ENCODE peak calls at places on chromosomes 2 and 18, in six cellular contexts. I is right lobe of liver, F is fibroblast of pulmonary artery, T is cardiac muscle cell, C is spleen, Q is transverse colon. Y is an unnamed sample.

GRCh38 chr2:157620956-157621355 is 7.7 kb downstream of the ACVR1C start:
- DNase-seq in I (no peak), F (no peak), T (no peak), C (no peak), Q (no peak), Y (peak; percentile 37)

GRCh38 chr18:36271153-36271552 is 26.4 kb upstream of the FHOD3 start:
- DNase-seq in I (no peak), F (no peak), T (no peak), C (no peak), Q (no peak), Y (no peak)

GRCh38 chr18:48826806-48827205 is 124.0 kb downstream of the SMAD7 start:
- DNase-seq in I (peak; percentile 40), F (no peak), T (no peak), C (peak; percentile 58), Q (no peak), Y (no peak)

GRCh38 chr2:177239934-177240600 is 24.5 kb downstream of the NFE2L2 start:
- DNase-seq in I (no peak), F (peak; percentile 58), T (peak; percentile 49), C (no peak), Q (peak; percentile 62), Y (peak; percentile 67)

GRCh38 chr2:196846295-196846694 is 37.1 kb upstream of the C2orf66 start:
- DNase-seq in I (no peak), F (no peak), T (no peak), C (no peak), Q (no peak), Y (no peak)

GRCh38 chr2:209560911-209561310 is 137.1 kb downstream of the MAP2 start:
- DNase-seq in I (no peak), F (no peak), T (no peak), C (no peak), Q (no peak), Y (no peak)

GRCh38 chr2:101704816-101705565 is 7.5 kb downstream of the MAP4K4 start:
- DNase-seq in I (no peak), F (peak; percentile 35), T (peak; percentile 27), C (no peak), Q (no peak), Y (no peak)

GRCh38 chr2:20456049-20456665 is 9.3 kb downstream of the RHOB start:
- DNase-seq in I (no peak), F (no peak), T (no peak), C (peak; percentile 18), Q (no peak), Y (no peak)

GRCh38 chr2:239942090-239942489 is 83.1 kb downstream of the NDUFA10 start:
- DNase-seq in I (peak; percentile 36), F (no peak), T (no peak), C (peak; percentile 71), Q (no peak), Y (no peak)

GRCh38 chr2:238965371-238966273 is 117.7 kb downstream of the TWIST2 start:
- DNase-seq in I (no peak), F (no peak), T (no peak), C (no peak), Q (no peak), Y (no peak)

GRCh38 chr2:237865623-237866041 is 6.2 kb downstream of the RAMP1 start:
- DNase-seq in I (no peak), F (no peak), T (no peak), C (peak; percentile 62), Q (no peak), Y (no peak)

GRCh38 chr2:159267926-159268325 is 18.6 kb downstream of the WDSUB1 start:
- DNase-seq in I (no peak), F (no peak), T (no peak), C (no peak), Q (no peak), Y (no peak)

GRCh38 chr18:75752864-75753263 is 325.4 kb upstream of the SMIM21 start:
- DNase-seq in I (no peak), F (no peak), T (no peak), C (no peak), Q (no peak), Y (no peak)

GRCh38 chr2:123993728-123994323 is 31.3 kb upstream of the CNTNAP5 start:
- DNase-seq in I (no peak), F (peak; percentile 55), T (peak; percentile 62), C (no peak), Q (peak; percentile 17), Y (peak; percentile 4)

GRCh38 chr2:3299703-3300102 is 77.9 kb downstream of the EIPR1 start:
- DNase-seq in I (peak; percentile 5), F (no peak), T (no peak), C (no peak), Q (no peak), Y (no peak)

GRCh38 chr2:204538179-204539009 is 6.9 kb upstream of the PARD3B start:
- DNase-seq in I (no peak), F (peak; percentile 61), T (peak; percentile 54), C (no peak), Q (no peak), Y (no peak)

GRCh38 chr2:109124982-109125594 is 3.9 kb upstream of the SH3RF3 start:
- DNase-seq in I (no peak), F (no peak), T (no peak), C (no peak), Q (no peak), Y (no peak)

GRCh38 chr2:199309411-199309810 is 148.3 kb downstream of the SATB2 start:
- DNase-seq in I (no peak), F (no peak), T (no peak), C (no peak), Q (no peak), Y (no peak)

GRCh38 chr2:199458806-199459285 is 1.1 kb upstream of the SATB2 start:
- DNase-seq in I (peak; percentile 62), F (peak; percentile 29), T (peak; percentile 36), C (peak; percentile 86), Q (no peak), Y (peak; percentile 47)

GRCh38 chr18:78601349-78601748 is 378.3 kb upstream of the SALL3 start:
- DNase-seq in I (no peak), F (no peak), T (no peak), C (no peak), Q (no peak), Y (no peak)

GRCh38 chr2:17851731-17852585 is 26.5 kb upstream of the KCNS3 start:
- DNase-seq in I (no peak), F (peak; percentile 71), T (peak; percentile 77), C (no peak), Q (peak; percentile 47), Y (peak; percentile 80)

GRCh38 chr2:144541411-144541810 is 21.5 kb upstream of the ZEB2 start:
- DNase-seq in I (no peak), F (no peak), T (no peak), C (no peak), Q (no peak), Y (no peak)

GRCh38 chr18:7116001-7116831 is 1.4 kb downstream of the LAMA1 start:
- DNase-seq in I (no peak), F (peak; percentile 58), T (peak; percentile 64), C (no peak), Q (no peak), Y (peak; percentile 3)

GRCh38 chr2:47038656-47039501 is 116.2 kb downstream of the STPG4 start:
- DNase-seq in I (no peak), F (peak; percentile 34), T (no peak), C (no peak), Q (no peak), Y (no peak)

GRCh38 chr2:142100967-142101366 is 29.8 kb downstream of the LRP1B start:
- DNase-seq in I (no peak), F (no peak), T (no peak), C (no peak), Q (no peak), Y (no peak)

GRCh38 chr2:236117861-236118269 is 50.3 kb downstream of the GBX2 start:
- DNase-seq in I (peak; percentile 7), F (no peak), T (no peak), C (no peak), Q (no peak), Y (no peak)

GRCh38 chr18:45684341-45685115 is 39.5 kb upstream of the SLC14A1 start:
- DNase-seq in I (no peak), F (no peak), T (no peak), C (no peak), Q (no peak), Y (no peak)

GRCh38 chr2:175167076-175167791 is 769 bp downstream of the ATF2 start:
- DNase-seq in I (peak; percentile 63), F (peak; percentile 52), T (peak; percentile 55), C (no peak), Q (peak; percentile 33), Y (peak; percentile 41)

GRCh38 chr2:197096649-197097048 is 170.1 kb upstream of the PGAP1 start:
- DNase-seq in I (no peak), F (no peak), T (no peak), C (no peak), Q (no peak), Y (no peak)

DNA sequence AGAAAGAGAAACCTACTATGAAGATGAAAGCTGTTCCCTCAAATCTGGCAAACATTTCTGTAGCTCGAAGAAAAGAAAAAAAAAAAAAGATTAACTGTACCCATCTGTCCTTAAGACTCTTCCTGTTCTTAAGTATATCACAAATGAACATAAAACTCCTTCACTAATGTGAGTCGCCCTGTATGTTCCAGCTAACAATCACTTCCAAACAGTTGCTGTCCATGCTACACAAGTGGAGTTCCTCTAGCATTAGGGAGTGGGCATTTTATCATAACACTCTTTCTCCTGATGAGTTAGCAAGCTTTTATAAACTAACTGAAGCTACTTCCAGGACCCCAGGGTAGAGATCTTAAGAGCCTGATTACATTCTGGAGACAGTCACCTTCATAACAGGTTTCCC is 5.8 kb downstream of the CUL3 start:
- DNase-seq in I (no peak), F (peak; percentile 29), T (peak; percentile 19), C (no peak), Q (no peak), Y (no peak)
- TF ChIP-seq CTCF in I (no peak), F (no peak), T (no peak), C (no peak), Q (no peak), Y (no peak)

GRCh38 chr2:30229596-30229995 is 1.7 kb upstream of the LBH start:
- DNase-seq in I (no peak), F (no peak), T (no peak), C (no peak), Q (no peak), Y (no peak)
- H3K4me3 ChIP-seq in I (no peak overlapping the region), F (no peak overlapping the region), T (no peak overlapping the region), C (no peak overlapping the region), Q (no peak overlapping the region), Y (no peak overlapping the region)

GRCh38 chr2:45786831-45787357 is 135.4 kb downstream of the PRKCE start:
- DNase-seq in I (no peak), F (peak; percentile 42), T (peak; percentile 74), C (no peak), Q (no peak), Y (peak; percentile 39)
- TF ChIP-seq CTCF in I (no peak), F (no peak), T (no peak), C (no peak), Q (no peak), Y (no peak)

GRCh38 chr2:9753665-9754531 is 89.4 kb upstream of the TAF1B start:
- DNase-seq in I (no peak), F (no peak), T (no peak), C (no peak), Q (peak; percentile 76), Y (no peak)
- H3K4me3 ChIP-seq in I (no peak overlapping the region), F (no peak overlapping the region), T (no peak overlapping the region), C (no peak overlapping the region), Q (peak overlapping the region; percentile 32), Y (peak overlapping the region; percentile 37)

DNA sequence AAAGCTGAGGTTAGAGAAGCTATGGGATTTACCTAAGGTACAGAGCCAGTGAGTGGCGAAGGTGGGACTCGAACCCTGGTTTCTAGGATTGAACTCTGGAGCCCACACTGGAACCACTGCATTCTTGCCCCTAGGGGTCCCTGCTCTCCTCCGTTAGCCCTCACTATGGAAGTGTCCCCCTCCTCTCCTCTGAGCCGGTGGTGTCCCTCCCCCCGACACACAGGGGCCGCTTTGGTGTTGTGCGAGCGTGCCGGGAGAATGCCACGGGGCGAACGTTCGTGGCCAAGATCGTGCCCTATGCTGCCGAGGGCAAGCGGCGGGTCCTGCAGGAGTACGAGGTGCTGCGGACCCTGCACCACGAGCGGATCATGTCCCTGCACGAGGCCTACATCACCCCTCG is 8.5 kb upstream of the GMPPA start:
- DNase-seq in I (no peak), F (no peak), T (no peak), C (no peak), Q (no peak), Y (no peak)
- TF ChIP-seq CTCF in I (no peak), F (peak; percentile 2), T (peak; percentile 6), C (no peak), Q (no peak), Y (peak; percentile 4)

Y was measured in fibroblast of the aortic adventitia.